ENCODE peak calls at places on chromosomes 11 and 22, in four cellular contexts. S is sigmoid colon, Z is K562, O is esophagus muscularis mucosa. E is an unnamed sample.

GRCh38 chr11:132785878-132786277 is 746.4 kb downstream of the OPCML start:
- DNase-seq in S (no peak), O (no peak), Z (no peak), E (no peak)

GRCh38 chr11:81301426-81301825 is 1432.2 kb downstream of the FAM181B start:
- DNase-seq in Z (no peak), S (no peak), O (no peak), E (no peak)

GRCh38 chr11:41449483-41450050 is 9.9 kb downstream of the LRRC4C start:
- DNase-seq in O (no peak), S (no peak), Z (no peak), E (no peak)

GRCh38 chr11:28284206-28284605 is 176.0 kb downstream of the METTL15 start:
- DNase-seq in Z (no peak), O (no peak), S (no peak), E (no peak)

GRCh38 chr11:105861225-105861624 is 160.8 kb downstream of the MSANTD4 start:
- DNase-seq in S (no peak), Z (no peak), O (no peak), E (no peak)

GRCh38 chr11:86588566-86589090 is 83.8 kb downstream of the ME3 start:
- DNase-seq in S (no peak), O (peak), Z (no peak), E (no peak)

GRCh38 chr11:32427935-32428664 is 7.2 kb downstream of the WT1 start:
- DNase-seq in Z (no peak), S (no peak), O (no peak), E (no peak)

GRCh38 chr22:43449205-43449830 is 37.5 kb downstream of the MPPED1 start:
- DNase-seq in S (no peak), Z (peak), O (no peak), E (no peak)

GRCh38 chr11:28743101-28743550 is 634.9 kb downstream of the METTL15 start:
- DNase-seq in O (no peak), S (no peak), Z (no peak), E (no peak)

GRCh38 chr11:110759972-110760381 is 47.7 kb upstream of the ARHGAP20 start:
- DNase-seq in O (no peak), S (no peak), Z (no peak), E (no peak)

GRCh38 chr11:18046116-18046777 is at the start of gene TPH1:
- DNase-seq in O (no peak), Z (peak), S (no peak), E (no peak)

GRCh38 chr11:393219-394033 is 583 bp upstream of the PKP3 start:
- DNase-seq in Z (peak), S (no peak), O (no peak), E (no peak)

GRCh38 chr11:115145316-115145715 is 358.9 kb downstream of the CADM1 start:
- DNase-seq in S (no peak), Z (no peak), O (no peak), E (no peak)

GRCh38 chr11:68099474-68100405 is 21.4 kb downstream of the CHKA start:
- DNase-seq in S (no peak), O (no peak), Z (peak), E (no peak)

GRCh38 chr22:39318507-39319283 is 728 bp downstream of the RPL3 start:
- DNase-seq in Z (peak), O (no peak), S (no peak), E (no peak)

GRCh38 chr11:1597981-1598380 is at the start of gene KRTAP5-2:
- DNase-seq in O (no peak), Z (no peak), S (peak), E (no peak)

GRCh38 chr11:111378773-111379499 is at the start of gene POU2AF1:
- DNase-seq in Z (no peak), S (no peak), O (no peak), E (no peak)

GRCh38 chr22:45192701-45193187 is 29.0 kb downstream of the NUP50 start:
- DNase-seq in Z (peak), O (no peak), S (no peak), E (no peak)

GRCh38 chr11:31757245-31757835 is 53.8 kb downstream of the PAX6 start:
- DNase-seq in O (no peak), S (no peak), Z (no peak), E (no peak)

GRCh38 chr11:121194731-121195596 is 93.9 kb downstream of the TECTA start:
- DNase-seq in Z (peak), O (no peak), S (no peak), E (no peak)

DNA sequence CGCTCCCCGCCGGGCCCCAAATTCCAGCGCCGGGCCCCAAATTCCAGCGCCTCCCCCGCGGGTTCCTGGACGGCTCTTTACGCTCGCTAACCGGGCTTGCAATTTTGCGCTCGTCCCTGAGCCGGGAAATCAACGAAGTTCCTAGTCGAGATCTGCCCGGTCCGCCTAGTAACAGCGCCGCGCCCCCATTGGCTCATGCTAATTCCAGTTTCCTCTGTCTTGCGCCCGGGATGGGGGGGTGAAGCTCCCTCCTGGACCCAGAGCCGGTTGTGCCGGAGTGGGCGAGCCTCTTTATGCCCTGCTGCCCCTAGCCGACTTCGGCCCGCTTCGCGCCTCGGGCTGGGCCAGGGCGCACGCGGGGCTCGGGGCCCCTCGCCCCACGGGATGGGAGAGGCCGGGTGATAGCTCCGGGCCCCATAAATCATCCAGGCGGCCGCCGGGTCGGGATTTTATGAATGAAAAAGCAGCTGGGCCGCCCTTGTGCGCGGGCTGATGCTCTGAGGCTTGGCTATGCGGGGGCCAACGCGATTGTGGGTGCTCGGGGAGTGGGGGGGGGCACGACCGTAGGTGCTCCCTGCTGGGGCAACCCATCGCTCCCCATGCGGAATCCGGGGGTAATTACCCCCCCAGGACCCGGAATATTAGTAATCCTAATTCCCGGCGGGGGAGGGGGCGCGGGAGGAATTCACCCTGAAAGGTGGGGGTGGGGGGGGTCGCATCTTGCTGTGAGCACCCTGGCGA is 1.8 kb upstream of the CCND1 start:
- DNase-seq in Z (peak), O (peak), S (peak), E (peak)
- TF ChIP-seq EP300 in Z (no peak), O (no peak), S (no peak), E (no peak)

DNA sequence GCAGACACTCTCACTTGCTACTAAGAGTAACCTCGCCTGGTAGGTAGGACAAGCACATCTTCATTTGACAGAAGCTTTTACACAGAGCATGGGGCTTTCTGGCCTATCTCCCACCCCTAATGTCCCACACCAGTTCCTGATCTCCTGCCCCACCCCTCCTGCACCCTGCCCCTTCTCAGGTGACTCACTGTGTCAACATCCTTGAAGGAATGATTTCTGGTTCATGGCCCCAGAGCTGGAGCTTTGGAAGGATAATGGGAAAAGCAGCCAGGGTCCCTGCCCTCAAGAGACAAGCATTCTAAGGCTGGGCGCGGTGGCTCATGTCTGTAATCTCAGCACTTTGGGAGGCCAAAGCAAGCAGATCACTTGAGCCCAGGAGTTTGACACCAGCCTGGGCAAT is 47.2 kb downstream of the LRFN4 start:
- DNase-seq in O (no peak), S (no peak), Z (no peak), E (no peak)
- TF ChIP-seq POLR2AphosphoS5 in O (no peak), S (no peak), Z (no peak), E (no peak)

DNA sequence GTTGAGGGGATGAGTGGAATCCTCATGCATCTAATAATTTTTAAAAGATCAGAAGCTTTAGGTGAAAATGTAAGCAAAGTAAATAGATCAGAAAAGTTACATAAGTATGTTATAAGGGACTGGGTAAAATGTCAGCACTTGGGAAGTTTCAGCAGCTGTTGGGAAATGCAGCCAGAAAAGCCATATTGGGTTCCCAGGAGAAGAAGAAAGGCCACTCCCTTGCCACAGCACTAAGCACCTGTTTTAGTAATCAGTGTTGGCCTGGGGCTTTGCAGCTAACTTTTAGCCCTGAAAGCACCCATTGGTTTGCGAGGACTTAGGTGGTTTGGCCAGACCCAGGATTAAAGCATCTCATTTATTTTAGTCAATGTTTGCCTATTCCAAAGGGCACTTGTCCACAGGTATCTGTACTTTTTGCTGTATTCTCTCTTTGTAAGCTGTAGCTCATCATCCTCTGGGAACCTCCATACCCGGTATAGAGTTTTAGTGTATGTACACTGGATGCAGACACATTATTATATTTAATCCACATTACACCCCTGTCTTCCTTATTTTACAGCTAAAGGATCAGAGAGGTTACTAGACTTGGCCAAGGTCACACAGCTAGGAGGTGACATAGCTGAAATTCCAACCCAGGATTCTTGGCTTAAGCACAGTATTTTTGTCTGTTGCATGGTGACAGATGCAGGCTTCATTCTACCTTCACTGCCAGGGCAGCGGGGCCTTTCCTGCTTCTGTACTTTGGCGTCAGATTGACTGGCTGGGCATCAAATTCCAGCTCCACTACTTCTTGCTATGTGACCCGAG is 127.7 kb upstream of the SESN3 start:
- DNase-seq in Z (no peak), O (no peak), S (no peak), E (no peak)
- H3K27ac ChIP-seq in Z (no peak), O (no peak), S (no peak), E (no peak)

DNA sequence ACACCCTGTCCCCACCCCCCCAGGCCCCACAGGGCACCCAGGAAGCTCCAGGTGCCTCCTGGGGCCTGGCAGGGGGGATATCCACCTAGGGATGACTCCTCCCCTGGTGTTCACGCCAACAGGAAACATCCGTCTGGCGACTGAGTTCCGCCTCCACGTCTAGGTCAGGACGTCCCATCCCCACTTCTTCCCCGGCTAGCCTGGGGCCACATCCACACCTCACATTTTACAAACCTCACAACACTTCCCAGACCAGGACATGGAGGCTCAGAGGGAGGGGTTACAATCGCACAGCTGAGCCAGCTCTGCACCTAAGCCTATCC is 21.0 kb downstream of the MAFF start:
- DNase-seq in O (no peak), S (no peak), Z (no peak), E (no peak)
- TF ChIP-seq EP300 in O (no peak), S (no peak), Z (no peak), E (no peak)

DNA sequence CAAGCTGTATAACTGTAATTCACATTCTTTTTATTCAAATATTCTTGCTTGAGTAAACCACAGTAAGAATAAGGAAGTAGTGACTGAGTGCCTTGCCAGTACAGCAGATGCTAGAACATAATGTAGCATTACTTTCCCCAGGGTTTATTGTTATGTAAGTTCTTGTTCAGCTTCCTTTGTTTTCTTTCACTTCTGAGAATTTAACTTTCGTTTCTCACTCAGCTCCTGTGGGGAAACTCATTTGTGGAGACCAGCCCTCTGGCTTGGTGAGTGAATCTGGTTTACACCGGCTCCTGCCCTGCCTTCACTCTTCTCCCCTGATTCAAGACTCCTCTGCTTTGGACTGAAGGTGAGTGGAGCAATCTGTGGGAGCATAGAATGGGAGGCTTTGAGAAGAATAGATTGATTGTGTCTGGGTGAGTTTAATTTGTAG is at the start of gene TRIM22:
- DNase-seq in Z (no peak), S (no peak), O (peak), E (no peak)
- TF ChIP-seq POLR2AphosphoS5 in Z (no peak), S (peak), O (peak), E (no peak)

DNA sequence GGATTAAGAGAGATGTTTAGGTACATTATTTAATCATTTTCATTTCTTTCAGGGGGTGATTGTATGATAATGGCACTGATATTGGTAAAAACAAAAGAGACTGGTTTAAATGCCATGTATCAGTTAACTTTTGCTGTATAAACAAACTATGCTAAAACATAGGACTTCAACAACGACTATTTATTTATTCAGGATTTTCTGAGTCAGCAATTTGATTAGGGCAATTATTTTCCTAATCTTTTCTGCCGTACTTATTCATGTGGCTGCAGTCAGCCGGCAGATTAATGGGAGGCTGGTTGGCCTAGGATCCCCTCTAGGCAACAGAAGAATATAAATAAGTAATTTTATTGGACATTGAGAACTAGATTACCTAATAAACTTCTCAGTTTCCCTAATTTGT is 661.7 kb upstream of the RAG2 start:
- DNase-seq in O (no peak), Z (no peak), S (no peak), E (no peak)
- H3K27ac ChIP-seq in O (no peak), Z (no peak), S (no peak), E (no peak)

DNA sequence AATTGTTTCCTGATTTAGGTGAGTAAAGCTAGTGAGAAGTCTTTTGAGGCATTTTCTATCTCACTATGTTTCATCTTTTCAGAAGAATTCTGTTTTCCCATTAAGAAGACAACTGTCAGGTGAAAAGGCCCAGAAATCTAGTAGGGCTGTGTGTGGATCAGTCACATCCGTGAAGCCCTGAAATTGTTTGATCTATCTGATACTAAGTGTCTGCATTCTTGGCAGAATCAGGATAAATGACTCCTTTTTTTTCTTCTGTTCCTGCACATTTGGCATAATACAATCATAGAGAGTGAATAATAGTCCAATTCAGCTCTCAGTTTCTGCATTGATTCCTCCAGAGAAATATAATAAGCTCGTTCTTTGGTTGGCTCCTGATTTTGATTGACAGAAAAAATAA is 208.3 kb downstream of the NAV2 start:
- DNase-seq in S (no peak), Z (no peak), O (no peak), E (no peak)
- TF ChIP-seq EP300 in S (no peak), Z (no peak), O (no peak), E (no peak)

GRCh38 chr11:35983965-35984364 is 40.1 kb downstream of the LDLRAD3 start:
- DNase-seq in O (no peak), S (no peak), Z (no peak), E (no peak)
- TF ChIP-seq POLR2AphosphoS5 in O (no peak), S (no peak), Z (no peak), E (no peak)

GRCh38 chr11:130583866-130584265 is 135.4 kb downstream of the ADAMTS15 start:
- DNase-seq in O (no peak), Z (no peak), S (no peak), E (no peak)
- H3K27ac ChIP-seq in O (peak), Z (no peak), S (peak), E (peak)

GRCh38 chr22:50576806-50577696 is 1.2 kb downstream of the CPT1B start:
- DNase-seq in O (no peak), S (no peak), Z (no peak), E (peak)
- TF ChIP-seq EP300 in O (no peak), S (no peak), Z (no peak), E (no peak)